ENCODE peak calls at places on chromosomes 1 and 21, in six cellular contexts. L is IMR-90, X is mucosa of descending colon, K is GM06990, Y is pancreas, C is AG09319. V is an unnamed sample.
A peak's percentile ranks its signal among the peaks of the same experiment; 100 is the strongest.

GRCh38 chr1:92961131-92961895 is at the start of gene DIPK1A:
- DNase-seq in L (peak; percentile 70), X (peak; percentile 79), K (peak; percentile 90), Y (peak; percentile 90), C (peak; percentile 36), V (peak; percentile 87)

GRCh38 chr1:229529639-229530038 is 21.5 kb upstream of the NUP133 start:
- DNase-seq in L (no peak), X (no peak), K (no peak), Y (no peak), C (no peak), V (no peak)

GRCh38 chr1:116359060-116359830 is 13.8 kb upstream of the ATP1A1 start:
- DNase-seq in L (no peak), X (no peak), K (no peak), Y (no peak), C (no peak), V (no peak)

GRCh38 chr1:104636581-104636980 is 886.9 kb downstream of the AMY1C start:
- DNase-seq in L (no peak), X (no peak), K (no peak), Y (no peak), C (no peak), V (peak; percentile 35)

GRCh38 chr1:160708821-160709220 is 2.8 kb downstream of the CD48 start:
- DNase-seq in L (no peak), X (no peak), K (peak; percentile 54), Y (no peak), C (no peak), V (no peak)

GRCh38 chr1:67732750-67733151 is 47.8 kb downstream of the GADD45A start:
- DNase-seq in L (peak; percentile 84), X (no peak), K (no peak), Y (no peak), C (no peak), V (no peak)

GRCh38 chr1:201576914-201577313 is 38.0 kb downstream of the NAV1 start:
- DNase-seq in L (no peak), X (no peak), K (no peak), Y (no peak), C (no peak), V (no peak)

GRCh38 chr1:225735252-225736149 is 42.1 kb upstream of the SRP9 start:
- DNase-seq in L (peak; percentile 98), X (peak; percentile 27), K (no peak), Y (no peak), C (peak; percentile 77), V (no peak)

GRCh38 chr1:93588206-93588605 is 93.4 kb downstream of the BCAR3 start:
- DNase-seq in L (peak; percentile 54), X (no peak), K (no peak), Y (no peak), C (no peak), V (no peak)

GRCh38 chr1:10755977-10756521 is 40.4 kb downstream of the CASZ1 start:
- DNase-seq in L (no peak), X (peak; percentile 89), K (peak; percentile 21), Y (no peak), C (no peak), V (peak; percentile 62)

GRCh38 chr1:229238674-229239415 is 32.1 kb upstream of the RAB4A start:
- DNase-seq in L (no peak), X (no peak), K (no peak), Y (no peak), C (no peak), V (no peak)

GRCh38 chr1:87129606-87130005 is 199.1 kb upstream of the LMO4 start:
- DNase-seq in L (no peak), X (no peak), K (no peak), Y (no peak), C (no peak), V (no peak)

GRCh38 chr21:38930065-38930464 is 124.3 kb downstream of the ETS2 start:
- DNase-seq in L (no peak), X (no peak), K (no peak), Y (no peak), C (no peak), V (no peak)

GRCh38 chr1:94562502-94563260 is 21.1 kb upstream of the F3 start:
- DNase-seq in L (no peak), X (peak; percentile 67), K (no peak), Y (no peak), C (no peak), V (no peak)

GRCh38 chr1:178055779-178056471 is 38.0 kb upstream of the RASAL2 start:
- DNase-seq in L (peak; percentile 25), X (peak; percentile 41), K (no peak), Y (no peak), C (no peak), V (peak; percentile 66)
- TF ChIP-seq CTCF in L (peak; percentile 8), X (no peak), K (peak; percentile 28), Y (no peak), C (no peak), V (peak; percentile 27)

GRCh38 chr1:34477632-34478141 is 277.2 kb upstream of the GJB5 start:
- DNase-seq in L (no peak), X (no peak), K (no peak), Y (no peak), C (no peak), V (no peak)

GRCh38 chr1:34478460-34479076 is 276.3 kb upstream of the GJB5 start:
- DNase-seq in L (no peak), X (no peak), K (no peak), Y (no peak), C (no peak), V (no peak)

GRCh38 chr1:34474566-34474965 is 280.3 kb upstream of the GJB5 start:
- DNase-seq in L (no peak), X (no peak), K (no peak), Y (no peak), C (no peak), V (no peak)

GRCh38 chr1:34476371-34476770 is 278.5 kb upstream of the GJB5 start:
- DNase-seq in L (no peak), X (no peak), K (no peak), Y (no peak), C (no peak), V (no peak)

DNA sequence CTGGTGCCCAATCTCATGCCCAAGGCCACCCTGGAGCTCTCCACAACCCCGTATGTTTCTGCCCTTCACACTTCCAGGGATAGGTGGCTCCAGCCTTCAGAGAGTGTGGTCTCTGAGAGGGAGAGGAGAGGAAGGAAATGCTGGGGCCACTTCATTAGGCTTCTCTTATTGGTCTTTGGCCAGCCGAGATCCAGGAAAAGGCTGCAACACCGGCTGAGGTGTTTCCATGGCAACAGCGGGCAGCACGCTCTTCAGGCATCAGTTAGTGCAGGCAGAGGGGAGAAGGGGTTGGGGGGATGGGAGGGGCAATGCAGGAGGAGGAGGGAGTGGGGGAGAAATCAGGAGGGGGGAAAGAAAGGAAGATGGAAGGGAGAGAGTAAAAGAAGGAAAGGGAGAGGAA is 275.1 kb upstream of the GJB5 start:
- DNase-seq in L (no peak), X (no peak), K (no peak), Y (no peak), C (no peak), V (no peak)
- TF ChIP-seq CTCF in L (no peak), X (no peak), K (no peak), Y (no peak), C (no peak), V (no peak)

GRCh38 chr1:117682372-117682771 is 76.5 kb downstream of the TENT5C start:
- DNase-seq in L (no peak), X (no peak), K (no peak), Y (no peak), C (no peak), V (no peak)

GRCh38 chr1:117680316-117681002 is 74.6 kb downstream of the TENT5C start:
- DNase-seq in L (no peak), X (peak; percentile 55), K (no peak), Y (no peak), C (no peak), V (no peak)

GRCh38 chr1:117679299-117679698 is 73.5 kb downstream of the TENT5C start:
- DNase-seq in L (no peak), X (no peak), K (no peak), Y (no peak), C (no peak), V (no peak)

GRCh38 chr1:117679868-117680267 is 74.0 kb downstream of the TENT5C start:
- DNase-seq in L (no peak), X (peak; percentile 56), K (no peak), Y (no peak), C (no peak), V (no peak)

GRCh38 chr1:117681093-117681950 is 75.5 kb downstream of the TENT5C start:
- DNase-seq in L (no peak), X (no peak), K (no peak), Y (no peak), C (no peak), V (no peak)
- TF ChIP-seq CTCF in L (no peak), X (no peak), K (peak; percentile 28), Y (no peak), C (no peak), V (no peak)

GRCh38 chr1:42658880-42659337 is 686 bp downstream of the PPIH start:
- DNase-seq in L (peak; percentile 43), X (peak; percentile 16), K (no peak), Y (no peak), C (no peak), V (no peak)

GRCh38 chr1:42660907-42661500 is 2.8 kb downstream of the PPIH start:
- DNase-seq in L (no peak), X (no peak), K (no peak), Y (no peak), C (no peak), V (peak; percentile 45)

GRCh38 chr1:42657981-42658879 is at the start of gene PPIH:
- DNase-seq in L (peak; percentile 88), X (peak; percentile 97), K (peak; percentile 95), Y (peak; percentile 96), C (peak; percentile 71), V (peak; percentile 92)
- TF ChIP-seq CTCF in L (peak; percentile 24), X (peak; percentile 28), K (no peak), Y (peak; percentile 29), C (peak; percentile 7), V (no peak)

GRCh38 chr1:47545912-47546483 is 108.2 kb downstream of the FOXD2 start:
- DNase-seq in L (no peak), X (no peak), K (no peak), Y (no peak), C (no peak), V (no peak)
- TF ChIP-seq CTCF in L (no peak), X (no peak), K (no peak), Y (no peak), C (no peak), V (no peak)

GRCh38 chr1:12314328-12314903 is 84.6 kb downstream of the VPS13D start:
- DNase-seq in L (peak; percentile 54), X (no peak), K (no peak), Y (no peak), C (no peak), V (peak; percentile 34)
- TF ChIP-seq CTCF in L (peak; percentile 63), X (no peak), K (peak; percentile 29), Y (peak; percentile 16), C (peak; percentile 44), V (no peak)

GRCh38 chr1:213858581-213858980 is 129.2 kb upstream of the PROX1 start:
- DNase-seq in L (no peak), X (no peak), K (no peak), Y (no peak), C (no peak), V (no peak)
- TF ChIP-seq CTCF in L (no peak), X (no peak), K (no peak), Y (no peak), C (no peak), V (no peak)

GRCh38 chr1:186915555-186915954 is 86.8 kb downstream of the PLA2G4A start:
- DNase-seq in L (no peak), X (no peak), K (no peak), Y (no peak), C (no peak), V (no peak)
- TF ChIP-seq CTCF in L (peak; percentile 18), X (no peak), K (no peak), Y (no peak), C (no peak), V (no peak)

V was measured in GM13976.